ENCODE peak calls at places on chromosomes 4 and X, in ten cellular contexts. One of them, this sample, is unnamed.

GRCh38 chr4:129240816-129241215 is 144.9 kb downstream of the C4orf33 start:
- DNase-seq in lung: no peak
- DNase-seq in caudate nucleus: no peak
- DNase-seq in foreskin keratinocyte: no peak
- DNase-seq in upper lobe of left lung: no peak
- DNase-seq in uterus: no peak
- DNase-seq in IMR-90: no peak
- DNase-seq in ovary: no peak
- DNase-seq in RWPE1: no peak
- DNase-seq in thoracic aorta: no peak
- DNase-seq in this sample: no peak

GRCh38 chrX:101398694-101399093 is 7.9 kb downstream of the RPL36A start:
- DNase-seq in ovary: no peak
- DNase-seq in uterus: no peak
- DNase-seq in lung: no peak
- DNase-seq in caudate nucleus: no peak
- DNase-seq in thoracic aorta: no peak
- DNase-seq in upper lobe of left lung: no peak
- DNase-seq in foreskin keratinocyte: no peak
- DNase-seq in IMR-90: no peak
- DNase-seq in RWPE1: no peak
- DNase-seq in this sample: no peak

GRCh38 chr4:105060628-105061027 is 86.0 kb upstream of the TET2 start:
- DNase-seq in upper lobe of left lung: no peak
- DNase-seq in ovary: no peak
- DNase-seq in thoracic aorta: no peak
- DNase-seq in RWPE1: no peak
- DNase-seq in IMR-90: peak; percentile 31
- DNase-seq in lung: no peak
- DNase-seq in caudate nucleus: no peak
- DNase-seq in uterus: no peak
- DNase-seq in foreskin keratinocyte: peak; percentile 49
- DNase-seq in this sample: peak; percentile 24

GRCh38 chrX:112834016-112834855 is 6.4 kb downstream of the AMOT start:
- DNase-seq in upper lobe of left lung: no peak
- DNase-seq in uterus: no peak
- DNase-seq in thoracic aorta: no peak
- DNase-seq in IMR-90: peak; percentile 77
- DNase-seq in foreskin keratinocyte: no peak
- DNase-seq in caudate nucleus: no peak
- DNase-seq in ovary: no peak
- DNase-seq in RWPE1: no peak
- DNase-seq in lung: no peak
- DNase-seq in this sample: peak; percentile 70

GRCh38 chr4:102554482-102554881 is 53.3 kb downstream of the NFKB1 start:
- DNase-seq in caudate nucleus: no peak
- DNase-seq in lung: no peak
- DNase-seq in foreskin keratinocyte: no peak
- DNase-seq in RWPE1: no peak
- DNase-seq in thoracic aorta: no peak
- DNase-seq in ovary: no peak
- DNase-seq in upper lobe of left lung: no peak
- DNase-seq in uterus: peak; percentile 74
- DNase-seq in IMR-90: peak; percentile 92
- DNase-seq in this sample: no peak

GRCh38 chrX:17635231-17635630 is 102.1 kb upstream of the SCML1 start:
- DNase-seq in RWPE1: no peak
- DNase-seq in caudate nucleus: no peak
- DNase-seq in ovary: no peak
- DNase-seq in uterus: no peak
- DNase-seq in thoracic aorta: no peak
- DNase-seq in IMR-90: peak; percentile 18
- DNase-seq in lung: no peak
- DNase-seq in foreskin keratinocyte: no peak
- DNase-seq in upper lobe of left lung: no peak
- DNase-seq in this sample: peak; percentile 28

GRCh38 chr4:15420642-15421041 is 7.2 kb upstream of the C1QTNF7 start:
- DNase-seq in upper lobe of left lung: no peak
- DNase-seq in RWPE1: no peak
- DNase-seq in IMR-90: peak; percentile 85
- DNase-seq in foreskin keratinocyte: peak; percentile 45
- DNase-seq in ovary: peak; percentile 26
- DNase-seq in thoracic aorta: no peak
- DNase-seq in uterus: no peak
- DNase-seq in lung: no peak
- DNase-seq in caudate nucleus: peak; percentile 62
- DNase-seq in this sample: no peak

GRCh38 chr4:179941911-179942310 is 2301.3 kb upstream of the TENM3 start:
- DNase-seq in caudate nucleus: no peak
- DNase-seq in lung: no peak
- DNase-seq in upper lobe of left lung: no peak
- DNase-seq in foreskin keratinocyte: no peak
- DNase-seq in RWPE1: no peak
- DNase-seq in ovary: no peak
- DNase-seq in uterus: no peak
- DNase-seq in IMR-90: no peak
- DNase-seq in thoracic aorta: no peak
- DNase-seq in this sample: no peak

GRCh38 chr4:137650051-137650450 is 117.8 kb upstream of the PCDH18 start:
- DNase-seq in uterus: no peak
- DNase-seq in thoracic aorta: no peak
- DNase-seq in caudate nucleus: no peak
- DNase-seq in lung: no peak
- DNase-seq in upper lobe of left lung: no peak
- DNase-seq in foreskin keratinocyte: no peak
- DNase-seq in ovary: no peak
- DNase-seq in RWPE1: no peak
- DNase-seq in IMR-90: peak; percentile 66
- DNase-seq in this sample: no peak

GRCh38 chr4:866761-867390 is 40.9 kb upstream of the CPLX1 start:
- DNase-seq in thoracic aorta: no peak
- DNase-seq in uterus: no peak
- DNase-seq in upper lobe of left lung: no peak
- DNase-seq in ovary: no peak
- DNase-seq in RWPE1: peak; percentile 47
- DNase-seq in caudate nucleus: peak; percentile 85
- DNase-seq in foreskin keratinocyte: peak; percentile 67
- DNase-seq in IMR-90: no peak
- DNase-seq in lung: no peak
- DNase-seq in this sample: no peak

GRCh38 chr4:90444904-90445303 is 317.7 kb downstream of the CCSER1 start:
- DNase-seq in lung: no peak
- DNase-seq in thoracic aorta: no peak
- DNase-seq in uterus: no peak
- DNase-seq in caudate nucleus: no peak
- DNase-seq in foreskin keratinocyte: peak; percentile 51
- DNase-seq in RWPE1: no peak
- DNase-seq in upper lobe of left lung: no peak
- DNase-seq in IMR-90: no peak
- DNase-seq in ovary: no peak
- DNase-seq in this sample: no peak

GRCh38 chr4:138909605-138910004 is 106.0 kb upstream of the NOCT start:
- DNase-seq in lung: no peak
- DNase-seq in caudate nucleus: no peak
- DNase-seq in RWPE1: no peak
- DNase-seq in foreskin keratinocyte: no peak
- DNase-seq in uterus: no peak
- DNase-seq in ovary: no peak
- DNase-seq in upper lobe of left lung: no peak
- DNase-seq in thoracic aorta: no peak
- DNase-seq in IMR-90: no peak
- DNase-seq in this sample: no peak

GRCh38 chr4:126470862-126471261 is 1156.1 kb downstream of the FAT4 start:
- DNase-seq in caudate nucleus: no peak
- DNase-seq in uterus: no peak
- DNase-seq in RWPE1: no peak
- DNase-seq in thoracic aorta: no peak
- DNase-seq in IMR-90: peak; percentile 36
- DNase-seq in lung: no peak
- DNase-seq in upper lobe of left lung: no peak
- DNase-seq in ovary: no peak
- DNase-seq in foreskin keratinocyte: peak; percentile 20
- DNase-seq in this sample: peak; percentile 48

GRCh38 chr4:25209702-25210101 is 24.1 kb upstream of the PI4K2B start:
- DNase-seq in foreskin keratinocyte: no peak
- DNase-seq in lung: no peak
- DNase-seq in uterus: no peak
- DNase-seq in thoracic aorta: no peak
- DNase-seq in caudate nucleus: no peak
- DNase-seq in RWPE1: no peak
- DNase-seq in ovary: no peak
- DNase-seq in upper lobe of left lung: no peak
- DNase-seq in IMR-90: no peak
- DNase-seq in this sample: no peak

GRCh38 chrX:37302569-37302968 is 46.6 kb upstream of the PRRG1 start:
- DNase-seq in foreskin keratinocyte: peak; percentile 22
- DNase-seq in RWPE1: peak; percentile 7
- DNase-seq in IMR-90: peak; percentile 21
- DNase-seq in uterus: no peak
- DNase-seq in thoracic aorta: no peak
- DNase-seq in ovary: no peak
- DNase-seq in caudate nucleus: no peak
- DNase-seq in upper lobe of left lung: no peak
- DNase-seq in lung: no peak
- DNase-seq in this sample: peak; percentile 68

DNA sequence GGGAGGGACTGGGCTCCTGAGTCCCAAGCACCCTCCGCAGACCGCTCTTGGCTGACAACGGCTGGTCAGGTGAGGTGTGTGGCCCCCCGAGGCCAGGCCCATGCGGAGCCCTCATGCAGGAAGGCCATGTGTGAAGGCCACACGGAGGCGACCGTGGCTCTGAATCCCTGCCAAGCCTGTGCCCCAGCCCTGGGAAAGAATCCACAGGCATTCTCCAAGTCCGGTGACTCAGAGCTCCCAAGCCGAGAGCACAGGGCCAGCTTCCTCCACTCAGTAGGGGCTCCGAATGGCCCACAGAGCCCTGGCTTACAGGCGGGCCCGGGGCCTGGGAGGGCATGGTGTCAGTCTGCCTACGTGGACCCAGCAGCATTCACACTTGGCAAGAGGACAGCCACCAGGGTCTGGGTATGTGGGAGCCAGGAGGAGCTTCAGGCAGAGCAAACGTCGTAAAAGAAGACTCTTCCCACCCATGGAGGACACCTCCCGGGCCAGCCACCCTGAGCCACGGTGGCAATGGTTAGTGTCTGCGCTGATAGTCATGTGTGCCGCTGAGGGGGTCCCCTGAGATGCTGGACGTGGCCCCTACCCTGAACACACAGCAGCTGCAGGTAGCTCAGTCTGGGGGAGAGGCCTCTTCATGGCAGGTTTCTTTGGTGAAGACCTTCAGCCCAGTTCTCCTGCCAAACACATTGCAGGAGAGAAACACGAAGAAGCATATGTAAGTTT is 105.7 kb downstream of the PSAPL1 start:
- DNase-seq in caudate nucleus: peak; percentile 56
- DNase-seq in lung: peak; percentile 66
- DNase-seq in foreskin keratinocyte: peak; percentile 36
- DNase-seq in thoracic aorta: peak; percentile 13
- DNase-seq in ovary: no peak
- DNase-seq in RWPE1: peak; percentile 67
- DNase-seq in IMR-90: peak; percentile 57
- DNase-seq in uterus: no peak
- DNase-seq in upper lobe of left lung: peak; percentile 71
- DNase-seq in this sample: peak; percentile 67
- H3K27ac ChIP-seq in caudate nucleus: peak overlapping the region; percentile 16
- H3K27ac ChIP-seq in lung: no peak overlapping the region
- H3K27ac ChIP-seq in foreskin keratinocyte: no peak overlapping the region
- H3K27ac ChIP-seq in thoracic aorta: no peak overlapping the region
- H3K27ac ChIP-seq in ovary: no peak overlapping the region
- H3K27ac ChIP-seq in RWPE1: peak overlapping the region; percentile 16
- H3K27ac ChIP-seq in IMR-90: no peak overlapping the region
- H3K27ac ChIP-seq in uterus: no peak overlapping the region
- H3K27ac ChIP-seq in upper lobe of left lung: no peak overlapping the region
- H3K27ac ChIP-seq in this sample: no peak overlapping the region

DNA sequence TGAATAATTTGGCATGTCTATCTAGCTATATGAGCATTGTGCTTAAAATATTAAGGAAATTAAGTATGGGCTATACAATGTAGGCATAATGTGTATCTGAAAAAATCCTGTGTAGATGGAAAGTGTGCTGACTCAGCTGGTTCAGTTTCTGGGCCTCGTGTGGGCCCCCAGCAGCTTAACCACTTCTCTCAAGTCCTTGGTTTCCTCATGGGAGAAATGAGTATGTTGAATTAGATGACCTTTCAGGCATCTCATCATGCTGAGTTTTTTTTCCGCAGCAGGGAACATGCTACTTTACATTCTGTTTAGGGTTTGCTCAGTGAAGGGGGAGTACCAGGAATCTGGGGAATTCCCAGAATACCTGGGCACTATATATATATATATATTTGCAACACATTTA is 30.5 kb downstream of the RHOH start:
- DNase-seq in caudate nucleus: no peak
- DNase-seq in upper lobe of left lung: no peak
- DNase-seq in IMR-90: no peak
- DNase-seq in ovary: no peak
- DNase-seq in lung: no peak
- DNase-seq in uterus: no peak
- DNase-seq in thoracic aorta: no peak
- DNase-seq in RWPE1: no peak
- DNase-seq in foreskin keratinocyte: no peak
- DNase-seq in this sample: no peak
- H3K27ac ChIP-seq in caudate nucleus: no peak overlapping the region
- H3K27ac ChIP-seq in upper lobe of left lung: no peak overlapping the region
- H3K27ac ChIP-seq in IMR-90: no peak overlapping the region
- H3K27ac ChIP-seq in ovary: no peak overlapping the region
- H3K27ac ChIP-seq in lung: no peak overlapping the region
- H3K27ac ChIP-seq in uterus: no peak overlapping the region
- H3K27ac ChIP-seq in thoracic aorta: no peak overlapping the region
- H3K27ac ChIP-seq in RWPE1: no peak overlapping the region
- H3K27ac ChIP-seq in foreskin keratinocyte: no peak overlapping the region
- H3K27ac ChIP-seq in this sample: no peak overlapping the region

DNA sequence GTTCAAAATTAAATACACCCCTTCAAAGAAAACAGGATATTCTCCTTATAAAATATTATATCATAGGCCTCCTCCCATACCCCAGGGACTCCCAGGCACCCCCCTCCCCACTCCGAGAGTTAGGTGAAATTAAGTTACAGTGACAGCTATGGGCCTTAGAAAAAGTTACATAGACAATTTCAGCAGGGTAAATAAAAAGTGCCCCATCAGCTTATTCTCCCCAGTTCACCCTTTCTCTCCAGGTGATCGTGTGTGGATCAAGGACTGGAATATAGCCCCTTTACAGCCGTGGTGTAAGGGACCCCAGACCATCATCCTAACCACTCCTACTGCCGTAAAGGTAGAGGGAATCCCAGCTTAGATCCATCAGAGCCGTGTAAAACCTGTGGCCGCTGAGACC is 147.6 kb upstream of the FGF16 start:
- DNase-seq in foreskin keratinocyte: no peak
- DNase-seq in thoracic aorta: no peak
- DNase-seq in lung: no peak
- DNase-seq in caudate nucleus: no peak
- DNase-seq in IMR-90: no peak
- DNase-seq in RWPE1: no peak
- DNase-seq in upper lobe of left lung: no peak
- DNase-seq in uterus: no peak
- DNase-seq in ovary: no peak
- DNase-seq in this sample: no peak
- H3K27ac ChIP-seq in foreskin keratinocyte: no peak overlapping the region
- H3K27ac ChIP-seq in thoracic aorta: no peak overlapping the region
- H3K27ac ChIP-seq in lung: no peak overlapping the region
- H3K27ac ChIP-seq in caudate nucleus: no peak overlapping the region
- H3K27ac ChIP-seq in IMR-90: no peak overlapping the region
- H3K27ac ChIP-seq in RWPE1: no peak overlapping the region
- H3K27ac ChIP-seq in upper lobe of left lung: no peak overlapping the region
- H3K27ac ChIP-seq in uterus: no peak overlapping the region
- H3K27ac ChIP-seq in ovary: no peak overlapping the region
- H3K27ac ChIP-seq in this sample: no peak overlapping the region

GRCh38 chr4:155632314-155632713 is 34.3 kb upstream of the GUCY1A1 start:
- DNase-seq in lung: no peak
- DNase-seq in uterus: no peak
- DNase-seq in foreskin keratinocyte: peak; percentile 23
- DNase-seq in caudate nucleus: no peak
- DNase-seq in thoracic aorta: no peak
- DNase-seq in upper lobe of left lung: no peak
- DNase-seq in RWPE1: no peak
- DNase-seq in ovary: no peak
- DNase-seq in IMR-90: no peak
- DNase-seq in this sample: no peak
- H3K27ac ChIP-seq in lung: no peak overlapping the region
- H3K27ac ChIP-seq in uterus: peak overlapping the region; percentile 24
- H3K27ac ChIP-seq in foreskin keratinocyte: no peak overlapping the region
- H3K27ac ChIP-seq in caudate nucleus: no peak overlapping the region
- H3K27ac ChIP-seq in thoracic aorta: no peak overlapping the region
- H3K27ac ChIP-seq in upper lobe of left lung: no peak overlapping the region
- H3K27ac ChIP-seq in RWPE1: no peak overlapping the region
- H3K27ac ChIP-seq in ovary: no peak overlapping the region
- H3K27ac ChIP-seq in IMR-90: no peak overlapping the region
- H3K27ac ChIP-seq in this sample: no peak overlapping the region